ENCODE peak calls at places on chromosomes 11 and 22, in eight cellular contexts. Q is osteocyte, U is MV-4-11, L is GDM1, P is thyroid gland, E is HEK293T, J is GM19239, B is transverse colon. S is an unnamed sample.

GRCh38 chr11:114183041-114183511 is 113.1 kb upstream of the NNMT start:
- DNase-seq in E (no peak), L (no peak), P (no peak), B (peak), J (no peak), Q (no peak), U (no peak), S (no peak)

GRCh38 chr11:70443043-70444030 is 45.0 kb downstream of the CTTN start:
- DNase-seq in Q (no peak), L (no peak), J (no peak), P (no peak), U (no peak), E (no peak), B (no peak), S (no peak)

GRCh38 chr11:96052921-96053631 is 129.2 kb upstream of the MTMR2 start:
- DNase-seq in E (no peak), P (no peak), U (peak), L (no peak), Q (no peak), J (no peak), B (no peak), S (peak)

GRCh38 chr11:133122260-133122659 is 410.0 kb downstream of the OPCML start:
- DNase-seq in Q (no peak), U (no peak), E (no peak), P (no peak), L (no peak), B (no peak), J (no peak), S (no peak)

GRCh38 chr22:44225091-44225689 is 44.5 kb downstream of the PARVG start:
- DNase-seq in P (no peak), U (no peak), L (no peak), Q (peak), J (no peak), B (no peak), E (no peak), S (no peak)

GRCh38 chr11:122910775-122911174 is 28.2 kb downstream of the JHY start:
- DNase-seq in P (no peak), E (no peak), Q (no peak), U (peak), L (no peak), B (no peak), J (no peak), S (peak)

GRCh38 chr11:28110839-28111235 is 2.6 kb downstream of the METTL15 start:
- DNase-seq in L (no peak), P (no peak), B (no peak), E (no peak), U (no peak), Q (no peak), J (no peak), S (no peak)

GRCh38 chr11:119909077-119909476 is 180.1 kb upstream of the NECTIN1 start:
- DNase-seq in Q (no peak), B (no peak), J (no peak), E (no peak), P (no peak), L (no peak), U (no peak), S (no peak)

GRCh38 chr11:81963018-81963417 is 770.6 kb downstream of the FAM181B start:
- DNase-seq in P (no peak), E (no peak), J (no peak), B (no peak), U (peak), Q (no peak), L (no peak), S (no peak)

GRCh38 chr11:1691027-1691877 is 5.7 kb upstream of the KRTAP5-6 start:
- DNase-seq in E (no peak), B (no peak), P (no peak), U (no peak), J (no peak), L (no peak), Q (no peak), S (no peak)

GRCh38 chr11:71138737-71139425 is 113.5 kb downstream of the SHANK2 start:
- DNase-seq in J (no peak), U (no peak), P (no peak), L (no peak), E (no peak), B (no peak), Q (no peak), S (no peak)

GRCh38 chr22:27193636-27194035 is 536.2 kb downstream of the MIAT start:
- DNase-seq in L (no peak), J (no peak), Q (no peak), B (no peak), E (no peak), P (no peak), U (no peak), S (no peak)

GRCh38 chr11:112718483-112718882 is 242.7 kb upstream of the NCAM1 start:
- DNase-seq in P (no peak), B (no peak), U (no peak), J (no peak), Q (no peak), E (no peak), L (no peak), S (no peak)

GRCh38 chr11:13314676-13315394 is 37.2 kb downstream of the BMAL1 start:
- DNase-seq in E (no peak), J (no peak), L (no peak), P (no peak), Q (no peak), U (no peak), B (no peak), S (peak)

GRCh38 chr11:27397619-27398412 is 34.8 kb upstream of the CCDC34 start:
- DNase-seq in E (no peak), L (no peak), U (no peak), P (no peak), Q (no peak), J (no peak), B (no peak), S (no peak)

GRCh38 chr11:105923814-105924213 is 98.2 kb downstream of the MSANTD4 start:
- DNase-seq in E (no peak), L (no peak), U (no peak), B (no peak), P (no peak), J (no peak), Q (no peak), S (peak)

S was measured in IMR-90.